ENCODE peak calls at places on chromosomes 7 and 10, in nine cellular contexts. One of them, this sample, is unnamed.

GRCh38 chr7:128084896-128085608 is 53.8 kb upstream of the LRRC4 start:
- DNase-seq in smooth muscle cell of the brain vasculature: no peak
- DNase-seq in naive B cell: no peak
- DNase-seq in NCI-H2081: peak
- DNase-seq in NAMALWA: no peak
- DNase-seq in SK-N-SH: peak
- DNase-seq in activated CD4-positive, alpha-beta T cell treated with anti-CD3 and anti-CD28 coated beads, Interleukin-2, amount 50 U/mL, for 1 hour: no peak
- DNase-seq in stimulated activated CD8-positive, alpha-beta memory T cell treated with anti-CD3 and anti-CD28 coated beads, Interleukin-12 subunit alpha, Interleukin-12 subunit beta, amount 100 ng/mL, for 1 hour: no peak
- DNase-seq in RWPE1: no peak
- DNase-seq in this sample: peak

GRCh38 chr7:29609162-29610030 is 45.8 kb downstream of the PRR15 start:
- DNase-seq in smooth muscle cell of the brain vasculature: no peak
- DNase-seq in naive B cell: no peak
- DNase-seq in NCI-H2081: peak
- DNase-seq in NAMALWA: no peak
- DNase-seq in SK-N-SH: no peak
- DNase-seq in activated CD4-positive, alpha-beta T cell treated with anti-CD3 and anti-CD28 coated beads, Interleukin-2, amount 50 U/mL, for 1 hour: no peak
- DNase-seq in stimulated activated CD8-positive, alpha-beta memory T cell treated with anti-CD3 and anti-CD28 coated beads, Interleukin-12 subunit alpha, Interleukin-12 subunit beta, amount 100 ng/mL, for 1 hour: no peak
- DNase-seq in RWPE1: peak
- DNase-seq in this sample: no peak

GRCh38 chr7:92843034-92843760 is 6.8 kb upstream of the CDK6 start:
- DNase-seq in smooth muscle cell of the brain vasculature: no peak
- DNase-seq in naive B cell: no peak
- DNase-seq in NCI-H2081: no peak
- DNase-seq in NAMALWA: no peak
- DNase-seq in SK-N-SH: no peak
- DNase-seq in activated CD4-positive, alpha-beta T cell treated with anti-CD3 and anti-CD28 coated beads, Interleukin-2, amount 50 U/mL, for 1 hour: no peak
- DNase-seq in stimulated activated CD8-positive, alpha-beta memory T cell treated with anti-CD3 and anti-CD28 coated beads, Interleukin-12 subunit alpha, Interleukin-12 subunit beta, amount 100 ng/mL, for 1 hour: no peak
- DNase-seq in RWPE1: no peak
- DNase-seq in this sample: no peak

GRCh38 chr10:7406712-7407333 is 4.0 kb downstream of the SFMBT2 start:
- DNase-seq in smooth muscle cell of the brain vasculature: no peak
- DNase-seq in naive B cell: no peak
- DNase-seq in NCI-H2081: no peak
- DNase-seq in NAMALWA: no peak
- DNase-seq in SK-N-SH: no peak
- DNase-seq in activated CD4-positive, alpha-beta T cell treated with anti-CD3 and anti-CD28 coated beads, Interleukin-2, amount 50 U/mL, for 1 hour: no peak
- DNase-seq in stimulated activated CD8-positive, alpha-beta memory T cell treated with anti-CD3 and anti-CD28 coated beads, Interleukin-12 subunit alpha, Interleukin-12 subunit beta, amount 100 ng/mL, for 1 hour: no peak
- DNase-seq in RWPE1: no peak
- DNase-seq in this sample: no peak

GRCh38 chr10:88472540-88472939 is 110.6 kb downstream of the RNLS start:
- DNase-seq in smooth muscle cell of the brain vasculature: no peak
- DNase-seq in naive B cell: no peak
- DNase-seq in NCI-H2081: no peak
- DNase-seq in NAMALWA: no peak
- DNase-seq in SK-N-SH: no peak
- DNase-seq in activated CD4-positive, alpha-beta T cell treated with anti-CD3 and anti-CD28 coated beads, Interleukin-2, amount 50 U/mL, for 1 hour: no peak
- DNase-seq in stimulated activated CD8-positive, alpha-beta memory T cell treated with anti-CD3 and anti-CD28 coated beads, Interleukin-12 subunit alpha, Interleukin-12 subunit beta, amount 100 ng/mL, for 1 hour: no peak
- DNase-seq in RWPE1: peak
- DNase-seq in this sample: no peak

GRCh38 chr10:17025444-17026295 is 103.9 kb downstream of the CUBN start:
- DNase-seq in smooth muscle cell of the brain vasculature: no peak
- DNase-seq in naive B cell: no peak
- DNase-seq in NCI-H2081: no peak
- DNase-seq in NAMALWA: no peak
- DNase-seq in SK-N-SH: peak
- DNase-seq in activated CD4-positive, alpha-beta T cell treated with anti-CD3 and anti-CD28 coated beads, Interleukin-2, amount 50 U/mL, for 1 hour: peak
- DNase-seq in stimulated activated CD8-positive, alpha-beta memory T cell treated with anti-CD3 and anti-CD28 coated beads, Interleukin-12 subunit alpha, Interleukin-12 subunit beta, amount 100 ng/mL, for 1 hour: no peak
- DNase-seq in RWPE1: peak
- DNase-seq in this sample: peak

GRCh38 chr7:106111671-106112117 is 418 bp downstream of the SYPL1 start:
- DNase-seq in smooth muscle cell of the brain vasculature: no peak
- DNase-seq in naive B cell: no peak
- DNase-seq in NCI-H2081: peak
- DNase-seq in NAMALWA: no peak
- DNase-seq in SK-N-SH: peak
- DNase-seq in activated CD4-positive, alpha-beta T cell treated with anti-CD3 and anti-CD28 coated beads, Interleukin-2, amount 50 U/mL, for 1 hour: no peak
- DNase-seq in stimulated activated CD8-positive, alpha-beta memory T cell treated with anti-CD3 and anti-CD28 coated beads, Interleukin-12 subunit alpha, Interleukin-12 subunit beta, amount 100 ng/mL, for 1 hour: peak
- DNase-seq in RWPE1: peak
- DNase-seq in this sample: no peak

GRCh38 chr10:7901261-7901660 is 83.0 kb downstream of the TAF3 start:
- DNase-seq in smooth muscle cell of the brain vasculature: no peak
- DNase-seq in naive B cell: no peak
- DNase-seq in NCI-H2081: no peak
- DNase-seq in NAMALWA: no peak
- DNase-seq in SK-N-SH: no peak
- DNase-seq in activated CD4-positive, alpha-beta T cell treated with anti-CD3 and anti-CD28 coated beads, Interleukin-2, amount 50 U/mL, for 1 hour: no peak
- DNase-seq in stimulated activated CD8-positive, alpha-beta memory T cell treated with anti-CD3 and anti-CD28 coated beads, Interleukin-12 subunit alpha, Interleukin-12 subunit beta, amount 100 ng/mL, for 1 hour: no peak
- DNase-seq in RWPE1: no peak
- DNase-seq in this sample: no peak

GRCh38 chr7:121398246-121398645 is 2.1 kb upstream of the FAM3C start:
- DNase-seq in smooth muscle cell of the brain vasculature: no peak
- DNase-seq in naive B cell: no peak
- DNase-seq in NCI-H2081: peak
- DNase-seq in NAMALWA: peak
- DNase-seq in SK-N-SH: no peak
- DNase-seq in activated CD4-positive, alpha-beta T cell treated with anti-CD3 and anti-CD28 coated beads, Interleukin-2, amount 50 U/mL, for 1 hour: no peak
- DNase-seq in stimulated activated CD8-positive, alpha-beta memory T cell treated with anti-CD3 and anti-CD28 coated beads, Interleukin-12 subunit alpha, Interleukin-12 subunit beta, amount 100 ng/mL, for 1 hour: no peak
- DNase-seq in RWPE1: no peak
- DNase-seq in this sample: peak

This sample was measured in SK-N-DZ.